ENCODE peak calls at places on chromosomes 13 and 19, in six cellular contexts. K is HCT116, C is K562, D is SK-N-SH, N is H1, T is GM12878. G is an unnamed sample.

GRCh38 chr19:3671680-3672574 is 28.3 kb downstream of the PIP5K1C start:
- DNase-seq in K (no peak), N (no peak), T (no peak), D (no peak), C (peak), G (no peak)

GRCh38 chr13:77767413-77767812 is 69.9 kb downstream of the SLAIN1 start:
- DNase-seq in N (no peak), D (no peak), K (no peak), T (no peak), C (no peak), G (no peak)

GRCh38 chr13:26320766-26321165 is 66.8 kb downstream of the CDK8 start:
- DNase-seq in C (no peak), D (no peak), T (no peak), K (no peak), N (no peak), G (no peak)

GRCh38 chr19:35268546-35269424 is at the start of gene USF2:
- DNase-seq in T (no peak), K (peak), C (peak), N (no peak), D (peak), G (no peak)

GRCh38 chr19:58033741-58034475 is at the start of gene ZSCAN1:
- DNase-seq in C (no peak), T (no peak), D (peak), K (no peak), N (peak), G (no peak)

GRCh38 chr19:11781295-11782057 is 14.7 kb downstream of the ZNF441 start:
- DNase-seq in K (no peak), N (no peak), T (no peak), C (no peak), D (no peak), G (no peak)

GRCh38 chr13:35712907-35713685 is 236.6 kb upstream of the MAB21L1 start:
- DNase-seq in N (no peak), T (no peak), C (no peak), K (no peak), D (peak), G (no peak)

GRCh38 chr19:53424968-53425597 is 6.7 kb upstream of the ZNF761 start:
- DNase-seq in K (no peak), N (peak), C (peak), T (peak), D (peak), G (peak)

GRCh38 chr13:65911546-65912193 is 1318.5 kb downstream of the PCDH9 start:
- DNase-seq in D (no peak), K (no peak), N (no peak), C (no peak), T (no peak), G (no peak)

GRCh38 chr19:13024958-13025653 is 29.8 kb downstream of the NFIX start:
- DNase-seq in C (no peak), D (no peak), N (peak), K (no peak), T (no peak), G (no peak)

GRCh38 chr13:89470901-89471300 is 1799.7 kb downstream of the SLITRK5 start:
- DNase-seq in K (no peak), N (no peak), C (no peak), T (no peak), D (no peak), G (no peak)

GRCh38 chr13:89468081-89468480 is 1796.9 kb downstream of the SLITRK5 start:
- DNase-seq in C (no peak), N (no peak), K (no peak), T (no peak), D (no peak), G (no peak)

GRCh38 chr13:89465366-89465765 is 1794.2 kb downstream of the SLITRK5 start:
- DNase-seq in K (peak), D (no peak), N (no peak), T (peak), C (no peak), G (no peak)
- TF ChIP-seq SIN3A in K (no peak), D (no peak), N (no peak), T (no peak), C (no peak), G (no peak)

DNA sequence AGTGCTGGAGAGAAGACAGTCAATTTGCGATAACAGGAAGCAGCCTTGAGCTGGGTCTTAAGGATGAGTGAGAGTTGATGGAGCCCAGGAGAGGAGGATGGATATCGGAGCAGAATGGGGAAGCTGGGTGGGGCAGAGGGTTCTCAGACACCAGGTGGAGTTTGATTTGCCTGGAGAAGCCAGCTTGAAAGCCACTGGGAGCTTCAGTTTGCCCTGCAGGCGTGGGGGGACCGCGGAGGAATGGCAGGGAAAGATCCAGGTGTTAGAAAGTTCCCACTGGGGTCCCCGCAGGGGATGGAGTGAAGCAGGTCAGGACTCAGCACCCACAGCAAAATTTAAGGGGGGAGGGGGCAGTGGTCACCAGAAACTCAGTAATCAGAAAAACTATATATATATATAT is 887 bp upstream of the CDC42EP5 start:
- DNase-seq in C (no peak), D (no peak), N (no peak), T (no peak), K (no peak), G (no peak)
- TF ChIP-seq SIN3A in C (no peak), D (no peak), N (no peak), T (no peak), K (no peak), G (no peak)

DNA sequence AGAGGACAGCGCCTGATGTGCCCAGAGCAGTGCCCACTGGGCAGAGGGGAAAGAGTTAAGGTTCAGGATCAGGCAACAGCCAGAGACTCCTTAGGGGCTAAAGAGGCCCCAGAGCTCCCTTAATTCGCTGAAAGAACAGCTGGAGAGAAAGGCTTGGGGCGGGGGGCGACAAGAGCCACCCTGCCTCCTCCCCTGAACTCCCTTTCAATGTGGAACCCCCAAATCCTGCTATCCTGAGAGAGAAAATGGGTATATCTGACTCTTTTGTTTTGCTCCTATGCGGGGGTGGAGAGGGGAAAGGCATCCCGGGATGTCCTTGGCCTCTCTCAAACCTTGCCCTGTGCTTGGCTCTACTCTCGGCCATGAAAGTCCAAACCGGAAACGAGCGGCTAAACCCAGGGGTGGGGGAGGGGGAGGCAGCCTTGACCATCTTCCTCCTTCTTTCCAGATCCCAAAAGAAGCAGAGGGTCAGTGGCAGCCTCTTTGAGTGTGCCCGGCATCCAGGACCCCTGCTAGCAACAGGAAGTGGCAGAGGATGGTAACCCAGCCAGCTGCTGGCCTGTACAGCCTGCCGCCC is 4.7 kb downstream of the PRKACA start:
- DNase-seq in D (no peak), N (no peak), K (no peak), C (no peak), T (no peak), G (no peak)
- TF ChIP-seq SIN3A in D (no peak), N (no peak), K (no peak), C (no peak), T (no peak), G (no peak)

DNA sequence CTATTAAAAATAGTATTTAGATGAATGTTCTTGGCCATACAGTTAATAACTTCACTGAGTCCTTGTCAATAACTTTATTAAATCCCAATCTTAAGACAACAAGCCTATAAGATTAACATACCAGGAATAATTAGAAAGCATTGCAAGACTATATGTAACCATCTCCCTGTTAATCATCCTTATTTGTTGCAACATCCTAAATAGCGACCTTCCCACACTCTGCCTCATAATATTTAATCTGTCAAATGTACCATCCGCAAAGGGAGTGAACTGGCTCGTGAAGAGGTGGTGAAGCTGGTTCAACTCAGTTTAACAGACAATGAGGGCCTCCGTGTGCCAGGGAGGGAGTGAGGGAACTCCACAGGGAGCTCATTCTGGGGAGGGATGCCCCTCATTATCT is 33.9 kb downstream of the KL start:
- DNase-seq in D (no peak), C (no peak), K (no peak), N (no peak), T (no peak), G (no peak)
- TF ChIP-seq SIN3A in D (no peak), C (no peak), K (no peak), N (no peak), T (no peak), G (no peak)

GRCh38 chr13:24685314-24685713 is 5.1 kb downstream of the ATP12A start:
- DNase-seq in N (no peak), D (no peak), T (no peak), C (no peak), K (no peak), G (no peak)

GRCh38 chr13:24682353-24682752 is 2.1 kb downstream of the ATP12A start:
- DNase-seq in N (no peak), K (no peak), D (no peak), T (no peak), C (no peak), G (no peak)

GRCh38 chr13:24683833-24684599 is 3.8 kb downstream of the ATP12A start:
- DNase-seq in K (peak), C (peak), T (no peak), N (peak), D (peak), G (no peak)

GRCh38 chr13:24683370-24683769 is 3.2 kb downstream of the ATP12A start:
- DNase-seq in T (no peak), C (no peak), N (no peak), K (no peak), D (no peak), G (no peak)

GRCh38 chr13:24684600-24684998 is 4.4 kb downstream of the ATP12A start:
- DNase-seq in N (no peak), K (no peak), T (no peak), D (no peak), C (no peak), G (no peak)
- TF ChIP-seq SIN3A in N (no peak), K (no peak), T (no peak), D (no peak), C (no peak), G (no peak)

GRCh38 chr13:48816696-48817095 is 159.0 kb upstream of the FNDC3A start:
- DNase-seq in T (no peak), N (no peak), K (no peak), C (no peak), D (no peak), G (no peak)

GRCh38 chr13:48819376-48819775 is 156.3 kb upstream of the FNDC3A start:
- DNase-seq in C (no peak), N (no peak), T (no peak), D (no peak), K (no peak), G (no peak)

GRCh38 chr13:48819889-48820288 is 155.8 kb upstream of the FNDC3A start:
- DNase-seq in D (no peak), N (no peak), K (no peak), C (no peak), T (no peak), G (no peak)

GRCh38 chr13:48817166-48817802 is 158.4 kb upstream of the FNDC3A start:
- DNase-seq in T (no peak), K (no peak), N (no peak), C (no peak), D (no peak), G (no peak)

GRCh38 chr13:48818495-48818961 is 157.2 kb upstream of the FNDC3A start:
- DNase-seq in D (no peak), C (no peak), N (no peak), T (no peak), K (no peak), G (peak)
- TF ChIP-seq SIN3A in D (peak), C (no peak), N (no peak), T (no peak), K (no peak), G (no peak)

GRCh38 chr13:27956576-27957300 is 12.4 kb downstream of the CDX2 start:
- DNase-seq in N (no peak), T (no peak), K (no peak), D (no peak), C (no peak), G (no peak)

GRCh38 chr13:27953671-27954405 is 15.3 kb downstream of the CDX2 start:
- DNase-seq in T (no peak), C (peak), K (peak), N (peak), D (peak), G (no peak)

GRCh38 chr13:27955192-27955591 is 13.9 kb downstream of the CDX2 start:
- DNase-seq in N (no peak), K (no peak), C (no peak), T (no peak), D (no peak), G (no peak)

GRCh38 chr13:27952931-27953670 is 16.0 kb downstream of the CDX2 start:
- DNase-seq in T (no peak), N (no peak), D (no peak), K (no peak), C (no peak), G (no peak)

GRCh38 chr13:27954406-27954851 is 14.7 kb downstream of the CDX2 start:
- DNase-seq in T (no peak), C (no peak), N (peak), K (no peak), D (peak), G (no peak)
- TF ChIP-seq SIN3A in T (no peak), C (no peak), N (no peak), K (no peak), D (no peak), G (no peak)

DNA sequence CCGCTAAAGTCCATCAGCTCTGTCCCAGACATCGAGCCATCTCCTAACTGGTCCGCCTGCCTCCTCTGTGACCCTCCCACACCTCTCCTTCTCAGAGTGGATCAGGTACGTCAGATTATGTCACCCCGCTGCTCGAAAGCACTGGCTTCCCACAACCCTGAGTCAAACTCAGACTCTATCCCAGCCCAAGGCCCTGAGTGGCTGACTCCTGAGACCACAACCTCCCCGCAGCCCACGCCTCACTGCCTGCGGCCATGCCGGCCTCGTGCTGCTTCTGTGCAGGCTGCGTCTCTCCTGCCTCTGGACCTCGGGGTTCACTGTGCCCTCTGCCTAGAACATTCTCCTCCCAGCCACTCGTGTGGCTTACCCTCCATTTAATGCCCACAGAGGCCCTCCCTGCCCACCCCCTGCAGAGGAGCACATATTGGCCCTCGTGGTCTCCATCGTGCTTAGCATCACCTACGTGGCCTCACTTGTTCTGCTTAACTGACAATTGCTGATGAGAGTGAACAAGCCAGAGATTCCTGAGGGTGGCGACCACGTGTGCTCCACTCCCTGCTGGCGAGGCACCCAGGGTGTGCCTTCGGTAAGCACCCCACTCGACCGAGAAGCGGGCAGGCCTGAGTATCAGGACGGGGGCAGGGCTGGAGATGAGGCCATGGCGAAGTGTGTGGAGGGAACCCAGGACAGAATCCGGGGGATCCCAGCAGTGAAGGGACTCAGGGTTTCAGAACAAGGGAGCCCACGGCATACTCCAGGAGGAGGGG is 13.5 kb upstream of the FKRP start:
- DNase-seq in C (peak), N (no peak), K (no peak), D (no peak), T (no peak), G (no peak)
- TF ChIP-seq SIN3A in C (no peak), N (no peak), K (no peak), D (no peak), T (no peak), G (no peak)

DNA sequence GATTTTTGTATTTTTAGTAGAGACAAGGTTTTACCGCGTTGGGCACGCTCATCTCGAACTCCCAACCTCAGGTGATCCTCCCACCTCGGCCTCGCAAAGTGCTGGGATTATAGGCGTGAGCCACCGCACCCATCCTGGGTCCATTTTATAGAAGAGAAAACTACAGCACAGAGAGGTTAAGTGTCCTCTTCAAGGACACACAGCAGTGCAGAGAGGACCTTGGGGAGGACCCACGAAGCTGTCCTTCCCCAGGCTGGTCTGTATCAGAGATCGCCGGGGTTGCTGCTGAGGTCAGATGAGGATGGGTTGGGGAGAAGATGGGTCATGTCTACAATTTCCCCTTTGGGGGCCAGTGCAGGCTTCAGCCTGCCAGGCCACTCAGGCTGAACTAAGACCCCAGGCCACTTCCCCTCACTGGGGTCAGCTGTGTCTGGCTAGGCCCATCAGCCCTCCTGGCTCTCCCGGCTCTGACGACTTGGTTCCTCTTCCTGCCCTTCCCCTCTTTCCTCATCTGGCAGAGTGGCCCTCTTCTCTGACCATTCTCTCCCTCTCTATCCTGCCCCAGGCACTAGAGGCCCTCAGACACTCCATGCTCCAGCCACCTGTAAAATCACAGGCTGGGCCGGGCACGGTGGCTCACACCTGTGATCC is 9.6 kb downstream of the MYO1F start:
- DNase-seq in C (no peak), T (no peak), N (no peak), K (no peak), D (no peak), G (no peak)
- TF ChIP-seq SIN3A in C (no peak), T (no peak), N (no peak), K (no peak), D (no peak), G (no peak)